ENCODE peak calls at places on chromosome 12, in seven cellular contexts. T is Daoy; D is activated T-helper 2 cell treated with anti-CD3 and anti-CD28 coated beads, Interferon-gamma antibody, Interleukin-2, Interleukin-4, amounts not matched to agents 10 μg/mL and 5 μg/mL and 100 μg/mL, durations not matched to agents 14 hours and 24 hours and 36 hours; I is endothelial cell; R is AG20443; E is naive thymus-derived CD4-positive, alpha-beta T cell; Z is memory B cell. G is an unnamed sample.

GRCh38 chr12:20127401-20127800 is 240.9 kb upstream of the PDE3A start:
- DNase-seq in E (no peak), Z (no peak), I (no peak), R (no peak), T (no peak), D (no peak), G (no peak)

GRCh38 chr12:94240171-94240570 is 91.8 kb downstream of the PLXNC1 start:
- DNase-seq in R (no peak), I (no peak), E (no peak), T (no peak), Z (peak), D (no peak), G (no peak)

GRCh38 chr12:30529489-30530269 is 166.0 kb downstream of the IPO8 start:
- DNase-seq in I (no peak), T (no peak), E (no peak), Z (no peak), R (no peak), D (no peak), G (no peak)

GRCh38 chr12:6295187-6295811 is 15.2 kb upstream of the PLEKHG6 start:
- DNase-seq in R (peak), D (no peak), T (peak), I (peak), E (no peak), Z (no peak), G (no peak)

GRCh38 chr12:105228494-105228893 is 7.5 kb downstream of the APPL2 start:
- DNase-seq in Z (no peak), R (peak), T (peak), I (no peak), D (no peak), E (no peak), G (no peak)

GRCh38 chr12:84730561-84731162 is 181.9 kb downstream of the SLC6A15 start:
- DNase-seq in Z (no peak), D (no peak), R (no peak), I (no peak), T (no peak), E (no peak), G (no peak)

GRCh38 chr12:117151195-117152031 is 38.9 kb downstream of the FBXO21 start:
- DNase-seq in D (no peak), Z (peak), E (peak), R (peak), T (peak), I (peak), G (no peak)

GRCh38 chr12:51820721-51821422 is 27.6 kb downstream of the FIGNL2 start:
- DNase-seq in Z (peak), E (peak), R (peak), T (peak), D (peak), I (peak), G (peak)

GRCh38 chr12:39798429-39798828 is 178.8 kb upstream of the ABCD2 start:
- DNase-seq in Z (no peak), R (no peak), E (no peak), I (no peak), D (no peak), T (no peak), G (no peak)

GRCh38 chr12:20132818-20133217 is 235.5 kb upstream of the PDE3A start:
- DNase-seq in I (no peak), T (no peak), R (no peak), E (no peak), Z (no peak), D (no peak), G (no peak)

GRCh38 chr12:120212301-120212700 is 11.4 kb upstream of the RPLP0 start:
- DNase-seq in Z (no peak), T (no peak), I (no peak), E (no peak), R (no peak), D (no peak), G (no peak)

GRCh38 chr12:110513842-110514241 is 11.7 kb downstream of the RAD9B start:
- DNase-seq in I (no peak), R (no peak), Z (no peak), T (no peak), E (no peak), D (no peak), G (no peak)

G was measured in activated B cell treated with CpG ODN at 0.5 μM for 24 hours.